ENCODE peak calls at places on chromosomes 11 and 22, in four cellular contexts. One of them, this sample, is unnamed. For H3K4me1, the result is how much of the 10 kb centered on the place peaks cover.

GRCh38 chr11:68370211-68371111 is 58.1 kb downstream of the LRP5 start:
- DNase-seq in cardiac muscle cell: no peak
- DNase-seq in endodermal cell: no peak
- DNase-seq in mammary epithelial cell: no peak
- DNase-seq in this sample: no peak

GRCh38 chr11:60899977-60900376 is 6.4 kb downstream of the PRPF19 start:
- DNase-seq in cardiac muscle cell: no peak
- DNase-seq in endodermal cell: no peak
- DNase-seq in mammary epithelial cell: no peak
- DNase-seq in this sample: no peak

GRCh38 chr11:17845431-17845881 is 110.9 kb downstream of the KCNC1 start:
- DNase-seq in cardiac muscle cell: peak
- DNase-seq in endodermal cell: no peak
- DNase-seq in mammary epithelial cell: peak
- DNase-seq in this sample: no peak

GRCh38 chr11:23789938-23790371 is 706.9 kb upstream of the LUZP2 start:
- DNase-seq in cardiac muscle cell: peak
- DNase-seq in endodermal cell: no peak
- DNase-seq in mammary epithelial cell: no peak
- DNase-seq in this sample: no peak

GRCh38 chr11:92911478-92911877 is 58.0 kb upstream of the MTNR1B start:
- DNase-seq in cardiac muscle cell: no peak
- DNase-seq in endodermal cell: no peak
- DNase-seq in mammary epithelial cell: no peak
- DNase-seq in this sample: no peak

GRCh38 chr11:46541593-46542371 is 52.0 kb downstream of the AMBRA1 start:
- DNase-seq in cardiac muscle cell: no peak
- DNase-seq in endodermal cell: no peak
- DNase-seq in mammary epithelial cell: no peak
- DNase-seq in this sample: peak

GRCh38 chr22:26602127-26602526 is 12.2 kb upstream of the TPST2 start:
- DNase-seq in cardiac muscle cell: no peak
- DNase-seq in endodermal cell: no peak
- DNase-seq in mammary epithelial cell: no peak
- DNase-seq in this sample: no peak

GRCh38 chr22:37633693-37634504 is 5.6 kb upstream of the SH3BP1 start:
- DNase-seq in cardiac muscle cell: peak
- DNase-seq in endodermal cell: peak
- DNase-seq in mammary epithelial cell: no peak
- DNase-seq in this sample: peak

GRCh38 chr11:14445542-14446530 is 53.8 kb downstream of the COPB1 start:
- DNase-seq in cardiac muscle cell: peak
- DNase-seq in endodermal cell: no peak
- DNase-seq in mammary epithelial cell: peak
- DNase-seq in this sample: no peak

GRCh38 chr22:48889209-48889830 is 938.4 kb downstream of the BRD1 start:
- DNase-seq in cardiac muscle cell: no peak
- DNase-seq in endodermal cell: peak
- DNase-seq in mammary epithelial cell: no peak
- DNase-seq in this sample: no peak

GRCh38 chr11:9573775-9574555 is 495 bp downstream of the WEE1 start:
- DNase-seq in cardiac muscle cell: peak
- DNase-seq in endodermal cell: no peak
- DNase-seq in mammary epithelial cell: no peak
- DNase-seq in this sample: no peak

GRCh38 chr11:81839016-81839415 is 894.6 kb downstream of the FAM181B start:
- DNase-seq in cardiac muscle cell: no peak
- DNase-seq in endodermal cell: no peak
- DNase-seq in mammary epithelial cell: no peak
- DNase-seq in this sample: no peak

GRCh38 chr11:8810331-8811301 is 100.4 kb upstream of the AKIP1 start:
- DNase-seq in cardiac muscle cell: peak
- DNase-seq in endodermal cell: peak
- DNase-seq in mammary epithelial cell: peak
- DNase-seq in this sample: peak

GRCh38 chr11:20563871-20564270 is 35.5 kb upstream of the SLC6A5 start:
- DNase-seq in cardiac muscle cell: no peak
- DNase-seq in endodermal cell: no peak
- DNase-seq in mammary epithelial cell: no peak
- DNase-seq in this sample: no peak

GRCh38 chr22:47059076-47059475 is 296.6 kb downstream of the TBC1D22A start:
- DNase-seq in cardiac muscle cell: no peak
- DNase-seq in endodermal cell: no peak
- DNase-seq in mammary epithelial cell: no peak
- DNase-seq in this sample: no peak

GRCh38 chr22:19117111-19117512 is 5.1 kb downstream of the DGCR2 start:
- DNase-seq in cardiac muscle cell: no peak
- DNase-seq in endodermal cell: no peak
- DNase-seq in mammary epithelial cell: no peak
- DNase-seq in this sample: no peak

GRCh38 chr22:40070701-40071100 is 75.9 kb downstream of the FAM83F start:
- DNase-seq in cardiac muscle cell: peak
- DNase-seq in endodermal cell: no peak
- DNase-seq in mammary epithelial cell: no peak
- DNase-seq in this sample: no peak

GRCh38 chr22:48959496-48959895 is 868.2 kb downstream of the BRD1 start:
- DNase-seq in cardiac muscle cell: no peak
- DNase-seq in endodermal cell: peak
- DNase-seq in mammary epithelial cell: no peak
- DNase-seq in this sample: no peak

GRCh38 chr22:29979645-29980303 is 96.8 kb downstream of the MTMR3 start:
- DNase-seq in cardiac muscle cell: no peak
- DNase-seq in endodermal cell: no peak
- DNase-seq in mammary epithelial cell: no peak
- DNase-seq in this sample: no peak

GRCh38 chr22:44646668-44647067 is 55.3 kb upstream of the PRR5 start:
- DNase-seq in cardiac muscle cell: no peak
- DNase-seq in endodermal cell: peak
- DNase-seq in mammary epithelial cell: no peak
- DNase-seq in this sample: no peak

GRCh38 chr22:50569041-50569459 is 6.3 kb upstream of the SYCE3 start:
- DNase-seq in cardiac muscle cell: no peak
- DNase-seq in endodermal cell: no peak
- DNase-seq in mammary epithelial cell: no peak
- DNase-seq in this sample: peak

GRCh38 chr11:62546937-62547625 is 475 bp upstream of the AHNAK start:
- DNase-seq in cardiac muscle cell: peak
- DNase-seq in endodermal cell: peak
- DNase-seq in mammary epithelial cell: peak
- DNase-seq in this sample: no peak

GRCh38 chr11:28621648-28622215 is 513.5 kb downstream of the METTL15 start:
- DNase-seq in cardiac muscle cell: peak
- DNase-seq in endodermal cell: no peak
- DNase-seq in mammary epithelial cell: no peak
- DNase-seq in this sample: peak

GRCh38 chr11:123545726-123546125 is 108.7 kb downstream of the SCN3B start:
- DNase-seq in cardiac muscle cell: no peak
- DNase-seq in endodermal cell: no peak
- DNase-seq in mammary epithelial cell: no peak
- DNase-seq in this sample: peak

GRCh38 chr11:75406338-75406777 is 7.0 kb downstream of the RPS3 start:
- DNase-seq in cardiac muscle cell: peak
- DNase-seq in endodermal cell: peak
- DNase-seq in mammary epithelial cell: peak
- DNase-seq in this sample: no peak

GRCh38 chr22:25928038-25928437 is 186.1 kb downstream of the MYO18B start:
- DNase-seq in cardiac muscle cell: no peak
- DNase-seq in endodermal cell: peak
- DNase-seq in mammary epithelial cell: no peak
- DNase-seq in this sample: no peak

GRCh38 chr11:10564692-10565318 is 3.7 kb downstream of the LYVE1 start:
- DNase-seq in cardiac muscle cell: peak
- DNase-seq in endodermal cell: no peak
- DNase-seq in mammary epithelial cell: no peak
- DNase-seq in this sample: peak

GRCh38 chr22:23815781-23816551 is 22.8 kb downstream of the DERL3 start:
- DNase-seq in cardiac muscle cell: no peak
- DNase-seq in endodermal cell: no peak
- DNase-seq in mammary epithelial cell: no peak
- DNase-seq in this sample: no peak

GRCh38 chr11:93392862-93393261 is 62.3 kb downstream of the DEUP1 start:
- DNase-seq in cardiac muscle cell: peak
- DNase-seq in endodermal cell: no peak
- DNase-seq in mammary epithelial cell: no peak
- DNase-seq in this sample: no peak

GRCh38 chr22:24155597-24156145 is 25.6 kb upstream of the SUSD2 start:
- DNase-seq in cardiac muscle cell: peak
- DNase-seq in endodermal cell: peak
- DNase-seq in mammary epithelial cell: peak
- DNase-seq in this sample: peak

GRCh38 chr11:561148-562003 is 606 bp downstream of the RASSF7 start:
- DNase-seq in cardiac muscle cell: no peak
- DNase-seq in endodermal cell: peak
- DNase-seq in mammary epithelial cell: peak
- DNase-seq in this sample: no peak

GRCh38 chr11:1151366-1152315 is 6.1 kb upstream of the MUC5AC start:
- DNase-seq in cardiac muscle cell: no peak
- DNase-seq in endodermal cell: no peak
- DNase-seq in mammary epithelial cell: no peak
- DNase-seq in this sample: peak

GRCh38 chr22:27919943-27920755 is 1.1 kb upstream of the PITPNB start:
- DNase-seq in cardiac muscle cell: peak
- DNase-seq in endodermal cell: peak
- DNase-seq in mammary epithelial cell: peak
- DNase-seq in this sample: peak

GRCh38 chr11:783581-784015 is 6.3 kb downstream of the CEND1 start:
- DNase-seq in cardiac muscle cell: peak
- DNase-seq in endodermal cell: peak
- DNase-seq in mammary epithelial cell: peak
- DNase-seq in this sample: peak

GRCh38 chr11:94030059-94030458 is 8.9 kb downstream of the HEPHL1 start:
- DNase-seq in cardiac muscle cell: no peak
- DNase-seq in endodermal cell: no peak
- DNase-seq in mammary epithelial cell: no peak
- DNase-seq in this sample: no peak

GRCh38 chr22:49093192-49093880 is 734.3 kb downstream of the BRD1 start:
- DNase-seq in cardiac muscle cell: no peak
- DNase-seq in endodermal cell: no peak
- DNase-seq in mammary epithelial cell: no peak
- DNase-seq in this sample: no peak

DNA sequence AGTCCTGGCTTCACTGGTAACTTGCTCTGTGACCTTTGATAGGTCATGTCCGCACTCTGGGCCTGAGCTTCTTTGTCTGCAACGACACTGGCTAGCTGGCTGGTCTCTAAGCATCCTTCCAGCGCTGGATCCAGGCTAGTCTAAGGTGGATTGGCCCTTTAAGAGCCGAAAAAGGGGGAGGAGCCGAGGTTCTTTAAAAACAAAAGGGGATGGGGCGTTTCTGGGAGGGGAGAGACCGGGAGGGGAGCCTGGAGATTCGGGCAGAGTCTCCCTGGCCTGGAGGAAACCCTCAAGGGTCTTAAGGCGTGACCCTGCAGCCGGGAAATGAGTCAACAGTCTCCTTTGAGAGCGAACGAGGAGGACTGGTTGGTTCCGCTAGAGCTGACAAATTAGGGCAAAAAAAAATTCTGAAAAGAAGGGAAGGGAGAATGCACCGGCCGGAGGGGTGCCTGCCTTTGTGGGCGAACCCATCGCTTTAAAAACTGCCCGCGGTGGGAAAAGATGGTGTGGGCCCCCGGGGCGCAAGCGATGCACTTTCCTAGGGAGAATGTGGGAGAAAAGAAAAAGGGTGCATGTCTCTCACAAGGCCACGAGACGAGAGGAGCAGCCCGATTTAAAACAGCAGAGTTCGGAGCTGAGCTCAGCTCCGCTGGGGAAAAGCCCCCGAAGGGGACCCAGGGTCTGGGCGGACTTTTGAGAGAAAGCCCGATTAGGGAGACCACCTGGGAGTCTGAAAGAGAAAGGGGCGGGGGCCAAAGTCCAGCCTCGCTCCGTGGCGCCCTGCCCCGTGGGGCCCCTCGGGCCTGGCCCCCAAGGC is 952 bp downstream of the ZFTA start:
- DNase-seq in cardiac muscle cell: peak
- DNase-seq in endodermal cell: peak
- DNase-seq in mammary epithelial cell: peak
- DNase-seq in this sample: peak
- H3K4me1 ChIP-seq in cardiac muscle cell: under half
- H3K4me1 ChIP-seq in endodermal cell: under half
- H3K4me1 ChIP-seq in mammary epithelial cell: under half
- H3K4me1 ChIP-seq in this sample: under half

DNA sequence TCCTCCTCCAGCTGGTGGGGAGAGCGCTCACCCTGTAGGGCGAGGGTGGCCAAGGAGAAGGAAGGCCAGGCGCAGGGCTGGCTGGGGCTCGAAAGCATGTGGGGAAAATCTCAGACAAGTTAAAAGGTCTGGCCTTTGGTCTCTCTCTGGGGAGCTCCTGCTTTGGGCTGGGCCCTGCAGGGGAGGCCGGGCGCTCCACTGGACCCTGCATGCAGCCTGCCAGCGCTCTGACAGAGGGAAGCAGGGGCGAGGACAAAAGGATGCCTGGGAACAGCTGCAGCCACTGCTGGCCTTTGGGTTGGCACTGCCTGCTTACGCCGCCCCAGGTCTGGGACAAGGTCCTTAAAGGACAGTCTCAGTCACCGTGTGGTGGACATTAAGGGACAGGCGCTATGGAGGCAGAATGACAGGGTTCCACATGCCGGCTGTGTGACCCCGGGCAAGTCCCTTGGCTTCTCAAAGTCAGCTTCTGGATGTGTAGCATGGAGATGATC is 56.4 kb upstream of the TTLL12 start:
- DNase-seq in cardiac muscle cell: no peak
- DNase-seq in endodermal cell: no peak
- DNase-seq in mammary epithelial cell: no peak
- DNase-seq in this sample: no peak
- H3K4me1 ChIP-seq in cardiac muscle cell: under half
- H3K4me1 ChIP-seq in endodermal cell: under half
- H3K4me1 ChIP-seq in mammary epithelial cell: under half
- H3K4me1 ChIP-seq in this sample: under half

GRCh38 chr22:43277091-43277490 is 66.1 kb downstream of the SCUBE1 start:
- DNase-seq in cardiac muscle cell: no peak
- DNase-seq in endodermal cell: no peak
- DNase-seq in mammary epithelial cell: no peak
- DNase-seq in this sample: no peak
- H3K4me1 ChIP-seq in cardiac muscle cell: under half
- H3K4me1 ChIP-seq in endodermal cell: under half
- H3K4me1 ChIP-seq in mammary epithelial cell: under half
- H3K4me1 ChIP-seq in this sample: under half

GRCh38 chr11:78798567-78799170 is 224.0 kb upstream of the NARS2 start:
- DNase-seq in cardiac muscle cell: peak
- DNase-seq in endodermal cell: peak
- DNase-seq in mammary epithelial cell: peak
- DNase-seq in this sample: peak
- H3K4me1 ChIP-seq in cardiac muscle cell: under half
- H3K4me1 ChIP-seq in endodermal cell: under half
- H3K4me1 ChIP-seq in mammary epithelial cell: under half
- H3K4me1 ChIP-seq in this sample: under half

DNA sequence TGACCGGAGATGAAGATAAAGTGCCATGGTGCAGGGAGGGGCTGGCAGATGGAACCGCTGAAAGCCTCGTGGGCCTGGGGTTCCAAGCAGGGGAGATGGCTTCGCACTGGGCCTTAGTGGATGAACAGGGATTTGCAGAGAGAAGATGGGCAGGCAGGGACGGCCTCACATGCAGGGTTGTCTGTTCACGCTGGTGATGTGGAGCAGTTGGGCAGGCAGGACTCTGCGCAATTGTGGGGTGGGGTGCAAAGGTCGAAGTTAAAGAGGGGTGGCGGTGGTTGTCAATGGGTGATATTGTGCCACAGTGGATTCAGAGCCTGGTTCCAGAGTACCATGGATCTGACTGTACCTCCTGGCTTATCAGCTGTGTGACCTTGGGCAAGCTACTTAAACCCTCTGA is 7.9 kb downstream of the MB start:
- DNase-seq in cardiac muscle cell: no peak
- DNase-seq in endodermal cell: no peak
- DNase-seq in mammary epithelial cell: no peak
- DNase-seq in this sample: no peak
- H3K4me1 ChIP-seq in cardiac muscle cell: half or more
- H3K4me1 ChIP-seq in endodermal cell: under half
- H3K4me1 ChIP-seq in mammary epithelial cell: under half
- H3K4me1 ChIP-seq in this sample: under half